ENCODE peak calls at places on chromosomes 7 and 10, in six cellular contexts. S, W, E, Q, N and L are unnamed samples.

GRCh38 chr10:76881477-76882220 is 756.0 kb downstream of the KCNMA1 start:
- DNase-seq in N (no peak), E (no peak), W (no peak), S (peak), Q (peak), L (peak)

GRCh38 chr7:104643587-104644217 is 315.3 kb downstream of the LHFPL3 start:
- DNase-seq in S (no peak), Q (peak), N (peak), W (no peak), E (no peak), L (peak)

GRCh38 chr10:71241899-71242620 is 29.7 kb downstream of the UNC5B start:
- DNase-seq in W (no peak), Q (no peak), N (no peak), S (no peak), E (no peak), L (no peak)

GRCh38 chr10:122265896-122266295 is 5.2 kb upstream of the BTBD16 start:
- DNase-seq in N (no peak), S (no peak), E (no peak), W (no peak), Q (no peak), L (no peak)

GRCh38 chr7:23471090-23471859 is 984 bp upstream of the IGF2BP3 start:
- DNase-seq in W (no peak), S (no peak), Q (peak), E (no peak), N (peak), L (peak)

GRCh38 chr7:1919539-1920265 is 249.6 kb downstream of the ELFN1 start:
- DNase-seq in S (no peak), E (no peak), Q (no peak), W (no peak), N (no peak), L (no peak)

GRCh38 chr10:104307576-104308438 is 30.5 kb downstream of the ITPRIP start:
- DNase-seq in W (no peak), S (no peak), N (no peak), E (no peak), Q (peak), L (peak)

GRCh38 chr10:100515612-100516011 is 4.0 kb downstream of the SEC31B start:
- DNase-seq in W (no peak), E (no peak), S (no peak), Q (no peak), N (no peak), L (no peak)